ENCODE peak calls at places on chromosomes 16 and 17, in eight cellular contexts. L, Z, K, U, P, D, Y and E are unnamed samples.

GRCh38 chr16:1772362-1772907 is at the start of gene EME2:
- DNase-seq in Y (no peak), Z (no peak), P (no peak), L (peak), U (peak), K (peak), D (no peak), E (no peak)

GRCh38 chr17:880871-881269 is 98.7 kb downstream of the NXN start:
- DNase-seq in U (no peak), K (no peak), D (no peak), L (no peak), Y (no peak), Z (no peak), P (no peak), E (no peak)

GRCh38 chr17:35372846-35373531 is 432 bp downstream of the SLFN11 start:
- DNase-seq in Z (no peak), L (peak), D (peak), K (peak), P (no peak), Y (no peak), U (no peak), E (no peak)

GRCh38 chr16:15874745-15875314 is 13.6 kb downstream of the CEP20 start:
- DNase-seq in U (no peak), L (peak), D (no peak), P (no peak), K (no peak), Y (peak), Z (peak), E (no peak)

GRCh38 chr17:32783602-32784001 is 93.3 kb downstream of the MYO1D start:
- DNase-seq in L (no peak), P (no peak), Y (no peak), U (no peak), Z (peak), K (no peak), D (peak), E (no peak)

GRCh38 chr16:47308601-47309000 is 152.3 kb downstream of the ITFG1 start:
- DNase-seq in K (no peak), Y (no peak), L (no peak), Z (no peak), U (no peak), D (no peak), P (no peak), E (no peak)

GRCh38 chr16:3059041-3059722 is 6.3 kb upstream of the IL32 start:
- DNase-seq in K (peak), U (peak), P (peak), Y (peak), D (peak), Z (peak), L (peak), E (peak)

GRCh38 chr16:14117051-14117450 is 45.9 kb downstream of the MRTFB start:
- DNase-seq in D (no peak), Y (no peak), U (no peak), Z (no peak), K (no peak), L (no peak), P (no peak), E (no peak)

GRCh38 chr16:31476305-31477219 is 4.6 kb downstream of the TGFB1I1 start:
- DNase-seq in K (peak), L (peak), D (peak), P (no peak), Z (peak), Y (peak), U (peak), E (no peak)

DNA sequence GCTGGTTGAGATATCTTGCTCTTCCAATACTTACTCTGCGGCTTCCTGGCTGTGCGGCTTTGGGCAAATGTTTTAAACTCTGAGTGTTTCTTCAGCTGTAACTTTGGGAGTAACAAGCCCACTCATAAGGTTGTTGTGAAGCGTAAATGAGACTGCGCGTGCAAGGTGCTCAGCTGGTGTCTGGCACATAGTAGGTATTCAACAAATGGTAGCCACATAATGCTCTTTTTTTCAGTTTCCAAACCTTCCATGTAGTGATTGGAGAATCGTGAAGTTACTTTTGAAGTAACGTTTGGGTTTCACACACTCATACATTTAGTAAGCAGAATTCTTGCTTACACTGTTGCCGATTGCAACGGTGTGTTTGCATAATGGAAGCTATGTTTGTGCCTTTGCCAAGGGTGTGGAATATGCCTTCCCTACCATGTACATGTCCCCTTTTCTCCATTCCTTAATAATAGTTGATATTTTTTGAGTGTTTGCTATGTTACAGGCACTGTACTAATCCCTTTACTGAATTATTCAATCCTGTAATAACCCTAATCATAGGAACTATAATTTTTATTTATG is 829 bp downstream of the DHRS7B start:
- DNase-seq in P (no peak), K (no peak), L (no peak), D (no peak), Z (no peak), Y (no peak), U (no peak), E (no peak)
- TF ChIP-seq CTCF in P (no peak), K (no peak), L (no peak), D (no peak), Z (no peak), Y (no peak), U (no peak), E (no peak)

GRCh38 chr16:73565263-73565662 is 517.3 kb upstream of the ZFHX3 start:
- DNase-seq in U (no peak), P (no peak), D (no peak), Y (no peak), L (no peak), Z (peak), K (no peak), E (no peak)
- TF ChIP-seq CTCF in U (no peak), P (no peak), D (peak), Y (no peak), L (no peak), Z (peak), K (no peak), E (peak)

GRCh38 chr16:648071-648785 is 937 bp upstream of the WDR90 start:
- DNase-seq in U (no peak), L (peak), Y (no peak), Z (peak), K (peak), P (no peak), D (peak), E (no peak)
- TF ChIP-seq CTCF in U (peak), L (peak), Y (no peak), Z (peak), K (no peak), P (peak), D (peak), E (peak)

GRCh38 chr17:50502643-50502990 is 5.6 kb upstream of the MYCBPAP start:
- DNase-seq in Y (no peak), D (no peak), Z (no peak), L (no peak), U (no peak), P (no peak), K (peak), E (no peak)

GRCh38 chr17:50499270-50499669 is 9.0 kb upstream of the MYCBPAP start:
- DNase-seq in U (no peak), L (no peak), K (no peak), P (no peak), Y (no peak), Z (no peak), D (no peak), E (no peak)

GRCh38 chr17:50499722-50500121 is 8.5 kb upstream of the MYCBPAP start:
- DNase-seq in L (no peak), D (no peak), U (no peak), Y (no peak), K (no peak), Z (no peak), P (no peak), E (no peak)

GRCh38 chr17:50501906-50502642 is 6.2 kb upstream of the MYCBPAP start:
- DNase-seq in D (no peak), P (no peak), Z (no peak), Y (no peak), L (no peak), U (no peak), K (peak), E (no peak)

DNA sequence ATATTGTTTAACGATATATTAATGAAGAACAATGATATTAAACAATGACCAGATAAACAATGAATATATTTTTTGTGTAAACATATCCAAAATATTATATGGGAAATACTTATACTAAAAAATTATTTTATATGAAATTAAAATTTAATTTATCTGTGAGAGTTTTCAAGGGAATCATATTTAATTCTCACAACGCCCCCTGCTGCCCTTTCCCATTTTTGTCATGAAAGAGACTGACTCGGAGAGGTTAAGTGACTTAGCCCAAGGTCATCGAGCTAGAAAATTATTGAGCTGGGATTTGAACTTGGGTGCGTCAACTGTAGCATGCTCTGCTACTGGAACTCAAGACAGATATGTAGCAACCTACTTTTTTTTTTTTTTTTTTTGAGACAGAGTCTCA is 7.2 kb upstream of the MYCBPAP start:
- DNase-seq in L (peak), Z (peak), P (no peak), Y (no peak), U (no peak), K (no peak), D (no peak), E (no peak)
- TF ChIP-seq CTCF in L (no peak), Z (peak), P (peak), Y (peak), U (peak), K (no peak), D (no peak), E (peak)

GRCh38 chr17:44499722-44500121 is 3.5 kb downstream of the GPATCH8 start:
- DNase-seq in P (no peak), D (no peak), U (no peak), K (no peak), Y (no peak), Z (no peak), L (no peak), E (no peak)
- TF ChIP-seq CTCF in P (no peak), D (no peak), U (no peak), K (no peak), Y (no peak), Z (no peak), L (no peak), E (no peak)

GRCh38 chr16:49183911-49184310 is 97.7 kb downstream of the CBLN1 start:
- DNase-seq in P (no peak), D (peak), U (no peak), Y (no peak), Z (peak), L (peak), K (no peak), E (no peak)
- TF ChIP-seq CTCF in P (no peak), D (no peak), U (no peak), Y (no peak), Z (no peak), L (peak), K (peak), E (peak)

DNA sequence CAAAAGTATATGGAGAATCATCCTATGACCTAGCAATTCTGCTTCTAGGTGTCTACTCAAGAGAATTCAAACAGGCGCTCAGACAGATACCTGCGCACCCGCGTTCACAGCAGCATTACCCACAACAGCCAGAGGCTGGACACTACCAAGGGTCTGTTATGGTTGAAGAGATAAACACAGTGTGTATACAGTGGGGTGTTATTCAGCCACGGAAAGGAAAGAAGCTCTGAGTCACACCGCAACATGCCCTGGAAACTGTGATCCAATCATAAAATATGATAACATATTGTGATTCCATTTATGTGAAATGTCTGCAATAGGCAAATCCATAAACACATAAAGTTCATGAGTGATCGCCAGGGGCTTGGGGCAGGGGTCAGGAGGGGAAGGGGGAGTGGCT is 18.0 kb upstream of the JPH3 start:
- DNase-seq in P (no peak), K (no peak), U (no peak), L (no peak), Y (no peak), Z (no peak), D (no peak), E (no peak)
- TF ChIP-seq CTCF in P (no peak), K (no peak), U (no peak), L (no peak), Y (no peak), Z (no peak), D (no peak), E (no peak)

DNA sequence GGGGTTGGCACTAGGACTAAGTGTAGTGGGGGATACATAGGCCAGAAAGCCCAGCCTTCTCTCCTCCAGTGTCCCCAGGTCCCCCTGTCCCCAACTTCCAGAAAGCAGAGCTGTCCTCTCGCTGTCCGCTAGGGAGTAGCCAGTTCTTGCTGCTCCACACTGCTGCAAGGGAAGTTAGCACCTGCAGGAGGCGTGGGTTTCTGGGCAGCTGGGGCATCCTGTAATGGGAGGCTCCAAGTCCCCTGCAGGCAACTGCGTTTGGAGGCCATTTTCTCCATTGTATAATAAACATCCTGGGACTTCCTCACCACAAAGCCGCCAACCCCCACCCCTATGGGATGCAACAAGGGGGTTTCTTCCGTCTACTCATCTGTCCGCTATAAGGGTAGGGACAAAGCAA is 1.7 kb downstream of the RPRML start:
- DNase-seq in Y (no peak), U (no peak), L (peak), P (no peak), D (no peak), K (no peak), Z (peak), E (no peak)
- TF ChIP-seq CTCF in Y (no peak), U (no peak), L (no peak), P (no peak), D (no peak), K (no peak), Z (peak), E (peak)

GRCh38 chr16:89581861-89582563 is 6.5 kb downstream of the CPNE7 start:
- DNase-seq in U (no peak), P (no peak), L (peak), D (no peak), Y (peak), K (no peak), Z (no peak), E (no peak)
- TF ChIP-seq CTCF in U (no peak), P (no peak), L (no peak), D (no peak), Y (no peak), K (no peak), Z (no peak), E (no peak)